ENCODE peak calls at places on chromosomes 13 and 19, in four cellular contexts. V is skeletal muscle cell, T is BJ, B is ascending aorta. L is an unnamed sample.

GRCh38 chr13:101157261-101157660 is 259.0 kb downstream of the NALCN start:
- DNase-seq in B (no peak), T (no peak), V (no peak), L (peak; percentile 32)

GRCh38 chr13:50149143-50149703 is 134.0 kb downstream of the KCNRG start:
- DNase-seq in B (no peak), V (no peak), T (peak; percentile 24), L (no peak)

GRCh38 chr19:13103961-13104847 is 1.5 kb upstream of the LYL1 start:
- DNase-seq in T (no peak), B (no peak), V (no peak), L (no peak)

GRCh38 chr13:46622918-46623256 is 69.9 kb downstream of the LRCH1 start:
- DNase-seq in B (no peak), V (peak; percentile 71), T (peak; percentile 63), L (peak; percentile 38)

GRCh38 chr19:34274284-34274826 is 20.0 kb downstream of the GARRE1 start:
- DNase-seq in T (no peak), B (no peak), V (no peak), L (no peak)

GRCh38 chr19:47271949-47272348 is 2.7 kb upstream of the INAFM1 start:
- DNase-seq in V (no peak), T (no peak), B (no peak), L (no peak)

GRCh38 chr13:20173121-20173746 is 12.4 kb upstream of the GJA3 start:
- DNase-seq in T (no peak), B (no peak), V (no peak), L (no peak)

GRCh38 chr19:53308339-53308811 is 25.2 kb upstream of the ZNF845 start:
- DNase-seq in V (no peak), T (no peak), B (no peak), L (no peak)

GRCh38 chr19:24099829-24100228 is 12.8 kb downstream of the ZNF254 start:
- DNase-seq in V (no peak), T (no peak), B (no peak), L (no peak)

GRCh38 chr13:73939071-73939380 is 195.2 kb downstream of the KLF12 start:
- DNase-seq in V (no peak), T (no peak), B (no peak), L (no peak)

GRCh38 chr13:20193924-20194631 is 1.3 kb upstream of the GJB2 start:
- DNase-seq in B (no peak), V (no peak), T (no peak), L (no peak)

GRCh38 chr19:10353793-10354391 is 14.5 kb upstream of the ICAM3 start:
- DNase-seq in B (no peak), V (no peak), T (no peak), L (no peak)
- H3K4me3 ChIP-seq in B (no peak overlapping the region), V (no peak overlapping the region), T (no peak overlapping the region), L (no peak overlapping the region)

GRCh38 chr19:15291666-15292065 is 40.7 kb downstream of the BRD4 start:
- DNase-seq in T (no peak), B (no peak), V (no peak), L (no peak)

GRCh38 chr19:15288146-15288963 is 44.0 kb downstream of the BRD4 start:
- DNase-seq in B (no peak), V (no peak), T (no peak), L (no peak)

GRCh38 chr19:15289673-15290072 is 42.7 kb downstream of the BRD4 start:
- DNase-seq in V (no peak), T (no peak), B (no peak), L (no peak)

GRCh38 chr19:15291089-15291488 is 41.2 kb downstream of the BRD4 start:
- DNase-seq in T (no peak), V (no peak), B (no peak), L (no peak)

DNA sequence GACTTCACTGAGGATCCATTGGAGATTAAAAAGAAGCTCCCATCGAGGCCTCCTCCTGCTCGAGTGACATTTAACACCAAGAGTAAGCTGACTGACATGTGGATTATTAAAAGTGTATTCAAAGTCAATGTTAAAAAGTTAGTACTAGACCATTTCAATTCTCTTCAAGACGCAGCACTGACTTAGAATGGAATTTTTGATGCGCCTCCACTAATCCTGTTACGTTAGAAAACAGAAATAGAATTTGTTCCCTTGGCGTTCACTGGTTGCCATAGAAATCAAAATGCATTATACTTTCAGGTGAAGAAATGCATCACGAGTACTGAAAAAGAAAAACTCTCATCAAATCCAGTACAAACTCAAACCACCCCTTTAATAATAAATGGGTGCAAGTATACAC is 42.2 kb downstream of the BRD4 start:
- DNase-seq in V (no peak), B (no peak), T (no peak), L (no peak)
- H3K4me3 ChIP-seq in V (no peak overlapping the region), B (no peak overlapping the region), T (no peak overlapping the region), L (no peak overlapping the region)

DNA sequence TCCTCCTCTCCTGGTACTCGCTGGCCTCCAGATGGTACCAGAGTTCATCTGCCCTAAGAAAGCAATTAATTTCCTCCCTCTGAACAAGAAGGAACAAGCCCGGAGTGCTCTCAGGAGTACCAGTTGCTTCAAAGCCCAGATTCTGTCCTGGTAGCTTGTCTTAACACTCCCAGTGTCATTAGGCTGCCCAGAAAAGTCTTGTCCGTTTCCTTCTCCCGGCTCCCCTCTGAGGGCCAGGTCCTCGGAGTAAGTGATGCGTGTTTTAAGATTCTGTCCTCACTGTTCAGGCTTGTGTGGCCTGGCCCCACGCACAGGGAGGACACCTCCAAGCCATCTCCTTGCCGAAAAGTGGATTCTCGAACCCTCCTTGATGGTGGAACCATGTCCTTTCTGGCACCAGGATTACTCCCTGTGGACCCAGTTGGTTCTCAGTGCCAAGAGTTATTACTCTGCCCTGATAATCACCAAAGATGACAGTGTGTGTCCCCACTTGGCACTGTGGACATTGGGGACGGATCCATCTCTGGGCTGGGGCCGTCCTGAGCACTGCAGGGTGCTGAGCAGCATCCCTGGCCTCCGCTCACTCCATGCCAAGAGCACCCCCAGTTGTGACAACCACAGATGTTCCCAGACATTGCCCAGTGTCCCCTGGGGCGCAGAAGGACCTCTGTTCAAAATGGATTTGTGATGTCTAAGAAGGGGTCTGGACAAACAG is 52.5 kb downstream of the RFX2 start:
- DNase-seq in B (no peak), T (no peak), V (no peak), L (no peak)
- H3K4me3 ChIP-seq in B (peak overlapping the region; percentile 28), T (no peak overlapping the region), V (no peak overlapping the region), L (no peak overlapping the region)

DNA sequence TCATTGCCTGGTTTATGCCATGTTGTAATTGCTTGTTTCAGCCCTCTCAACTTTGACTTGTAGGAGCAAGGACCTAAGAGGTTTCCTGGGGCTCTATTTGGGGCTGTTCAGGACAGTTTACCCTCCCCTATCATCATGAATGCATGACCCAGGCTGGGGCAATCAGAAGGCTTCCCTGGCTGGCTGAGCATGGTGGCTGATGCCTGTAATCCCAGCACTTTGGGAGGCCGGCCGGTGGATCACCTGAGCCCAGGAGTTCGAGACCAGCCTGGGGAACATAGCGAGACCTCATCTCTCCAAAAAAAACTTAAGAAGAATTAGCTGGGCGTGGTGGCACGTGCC is 6.1 kb upstream of the LSM4 start:
- DNase-seq in B (no peak), V (no peak), T (no peak), L (no peak)
- H3K4me3 ChIP-seq in B (peak overlapping the region; percentile 18), V (peak overlapping the region; percentile 42), T (peak overlapping the region; percentile 18), L (peak overlapping the region; percentile 36)

DNA sequence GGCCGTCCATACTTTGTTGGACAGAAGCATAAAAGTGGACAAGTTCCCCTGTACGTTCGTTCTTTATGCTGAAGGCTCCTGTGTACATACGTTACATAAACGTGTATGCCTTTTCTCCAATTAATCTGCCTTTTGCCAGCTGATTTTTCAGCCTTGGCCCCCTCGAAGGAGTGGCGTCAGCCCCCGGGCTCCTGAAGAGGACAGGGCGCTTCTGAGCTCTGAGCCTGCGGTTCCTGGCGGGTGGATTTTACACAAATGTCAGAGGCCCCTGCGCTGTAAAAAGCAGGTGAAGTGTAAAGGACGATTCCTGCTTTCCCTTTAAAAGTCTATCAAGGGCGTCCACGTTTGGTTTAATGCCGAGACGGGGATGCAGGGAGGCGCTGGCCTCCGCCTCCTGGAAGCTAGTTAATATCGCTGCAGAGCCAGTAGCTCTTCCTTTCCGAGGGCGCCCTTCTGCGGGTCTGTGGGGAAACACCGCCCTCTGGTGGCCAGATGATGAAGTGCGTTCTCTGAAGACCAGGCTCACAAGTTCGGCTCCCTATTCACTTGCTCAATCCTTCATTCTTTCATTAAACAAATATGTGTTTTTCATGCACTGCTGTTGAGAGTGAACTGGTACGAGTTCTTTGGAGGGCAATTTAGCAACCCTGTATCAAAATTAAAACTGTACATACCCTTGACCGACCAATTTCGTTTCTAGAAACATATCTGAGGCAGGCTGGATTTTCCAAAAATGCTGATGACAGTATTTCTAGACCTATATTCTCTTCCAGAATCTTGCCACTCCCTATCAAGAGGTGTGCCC is 62.0 kb downstream of the GPR12 start:
- DNase-seq in B (no peak), T (peak; percentile 40), V (peak; percentile 47), L (peak; percentile 68)
- H3K4me3 ChIP-seq in B (peak overlapping the region; percentile 39), T (peak overlapping the region; percentile 10), V (peak overlapping the region; percentile 30), L (peak overlapping the region; percentile 6)

GRCh38 chr13:93655132-93655531 is 428.5 kb downstream of the GPC6 start:
- DNase-seq in B (no peak), V (no peak), T (no peak), L (no peak)
- H3K4me3 ChIP-seq in B (no peak overlapping the region), V (no peak overlapping the region), T (no peak overlapping the region), L (no peak overlapping the region)

GRCh38 chr19:51471527-51471926 is 6.8 kb upstream of the CEACAM18 start:
- DNase-seq in T (no peak), B (no peak), V (no peak), L (no peak)

GRCh38 chr19:51472607-51473006 is 5.7 kb upstream of the CEACAM18 start:
- DNase-seq in T (no peak), V (no peak), B (no peak), L (no peak)

GRCh38 chr19:51476164-51476563 is 2.2 kb upstream of the CEACAM18 start:
- DNase-seq in B (no peak), V (no peak), T (no peak), L (no peak)

GRCh38 chr19:51470966-51471365 is 7.4 kb upstream of the CEACAM18 start:
- DNase-seq in B (no peak), V (no peak), T (no peak), L (no peak)

DNA sequence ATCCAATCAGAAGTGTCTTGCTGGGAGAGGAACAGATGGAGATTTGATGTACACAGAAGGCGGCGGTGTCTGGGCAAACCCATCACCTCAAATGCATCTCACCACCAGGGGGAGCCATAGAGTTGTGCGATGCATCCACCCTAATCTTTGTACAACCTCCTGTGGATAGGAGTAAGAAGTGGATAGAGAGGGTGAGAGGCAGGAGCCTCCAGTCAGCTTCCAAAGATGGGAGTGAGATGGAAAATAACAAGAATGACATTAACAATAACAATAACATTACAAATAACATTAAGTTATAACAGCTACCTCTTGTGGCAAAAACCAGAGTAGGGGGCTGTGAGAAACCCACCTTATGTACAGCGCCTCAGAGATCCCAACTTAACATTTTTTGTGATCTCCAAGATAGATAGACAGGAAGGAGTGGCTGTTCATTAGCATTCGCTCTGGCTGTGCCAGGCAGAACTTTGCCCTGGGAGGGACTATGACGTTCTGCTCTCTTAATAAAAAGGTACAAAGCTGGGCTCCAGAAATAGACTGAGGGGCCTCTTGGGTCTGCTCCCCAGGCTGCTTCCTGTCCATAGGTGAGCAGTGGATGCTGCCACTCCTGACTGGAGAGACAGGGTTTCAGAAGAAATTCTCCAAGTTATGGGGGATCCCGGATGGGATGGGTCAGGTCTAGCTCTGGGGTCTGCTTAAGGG is 5.2 kb upstream of the CEACAM18 start:
- DNase-seq in B (no peak), V (peak; percentile 16), T (no peak), L (peak; percentile 12)
- H3K4me3 ChIP-seq in B (no peak overlapping the region), V (no peak overlapping the region), T (no peak overlapping the region), L (no peak overlapping the region)

L was measured in astrocyte of the cerebellum.